ENCODE peak calls at places on chromosomes 12 and 14, in four cellular contexts. N, P, J and Y are unnamed samples.

GRCh38 chr14:101476258-101476930 is 84.9 kb upstream of the DIO3 start:
- DNase-seq in J (no peak), N (no peak), P (no peak), Y (no peak)

GRCh38 chr12:51832708-51833107 is 15.8 kb downstream of the FIGNL2 start:
- DNase-seq in P (no peak), N (no peak), J (no peak), Y (no peak)

GRCh38 chr12:58563621-58564020 is 356.7 kb downstream of the LRIG3 start:
- DNase-seq in N (no peak), P (no peak), J (no peak), Y (no peak)

GRCh38 chr12:25725874-25726273 is 172.8 kb upstream of the LMNTD1 start:
- DNase-seq in J (no peak), N (no peak), P (no peak), Y (no peak)

GRCh38 chr12:96343347-96343954 is 56.8 kb downstream of the CDK17 start:
- DNase-seq in N (no peak), P (no peak), J (no peak), Y (peak; percentile 77)

GRCh38 chr14:94041551-94042346 is 15.6 kb downstream of the OTUB2 start:
- DNase-seq in N (no peak), P (no peak), J (no peak), Y (no peak)

GRCh38 chr12:116697305-116698130 is 40.4 kb downstream of the SPRING1 start:
- DNase-seq in N (no peak), P (peak; percentile 86), J (no peak), Y (no peak)

GRCh38 chr12:47360771-47361388 is 281.1 kb upstream of the AMIGO2 start:
- DNase-seq in J (no peak), N (no peak), P (no peak), Y (peak; percentile 76)

GRCh38 chr14:63039800-63040380 is 5.4 kb downstream of the KCNH5 start:
- DNase-seq in J (no peak), P (peak; percentile 42), N (no peak), Y (no peak)

GRCh38 chr12:70242695-70243509 is at the start of gene CNOT2:
- DNase-seq in P (peak; percentile 84), J (peak; percentile 60), N (peak; percentile 72), Y (peak; percentile 93)

GRCh38 chr14:76386922-76387782 is 11.2 kb downstream of the ESRRB start:
- DNase-seq in J (peak; percentile 3), P (peak; percentile 72), N (peak; percentile 58), Y (peak; percentile 68)

GRCh38 chr14:105414456-105415371 is 4.9 kb upstream of the MTA1 start:
- DNase-seq in N (peak; percentile 66), J (no peak), P (peak; percentile 76), Y (peak; percentile 70)

GRCh38 chr12:124487065-124487833 is 80.2 kb downstream of the NCOR2 start:
- DNase-seq in P (no peak), N (no peak), J (no peak), Y (no peak)

GRCh38 chr12:1791104-1791927 is 29.0 kb upstream of the LRTM2 start:
- DNase-seq in N (no peak), J (peak; percentile 32), P (peak; percentile 61), Y (no peak)

GRCh38 chr14:100815478-100816285 is 10.2 kb upstream of the MEG3 start:
- DNase-seq in N (no peak), P (no peak), J (no peak), Y (peak; percentile 2)

GRCh38 chr14:85528080-85528881 is 1.7 kb upstream of the FLRT2 start:
- DNase-seq in J (no peak), N (no peak), P (no peak), Y (no peak)

GRCh38 chr14:33777651-33778050 is 173.2 kb downstream of the EGLN3 start:
- DNase-seq in P (no peak), N (no peak), J (no peak), Y (no peak)

GRCh38 chr12:116977465-116978380 is 67.0 kb downstream of the FBXW8 start:
- DNase-seq in N (no peak), J (no peak), P (no peak), Y (no peak)

GRCh38 chr12:6092784-6093722 is 31.4 kb downstream of the VWF start:
- DNase-seq in N (no peak), P (no peak), J (no peak), Y (no peak)

GRCh38 chr12:2372735-2373134 is 319.9 kb downstream of the CACNA1C start:
- DNase-seq in P (no peak), J (no peak), N (no peak), Y (no peak)

GRCh38 chr12:2691001-2691339 is 103.8 kb upstream of the FKBP4 start:
- DNase-seq in J (no peak), N (peak; percentile 30), P (peak; percentile 76), Y (no peak)

GRCh38 chr14:32073537-32074189 is 3.4 kb upstream of the ARHGAP5 start:
- DNase-seq in J (no peak), N (peak; percentile 37), P (peak; percentile 77), Y (peak; percentile 76)

GRCh38 chr14:104439625-104440024 is 139.9 kb upstream of the C14orf180 start:
- DNase-seq in N (no peak), P (no peak), J (no peak), Y (no peak)

GRCh38 chr12:26434299-26434915 is 239.0 kb downstream of the SSPN start:
- DNase-seq in N (no peak), J (no peak), P (peak; percentile 53), Y (no peak)

GRCh38 chr12:104494137-104494815 is 37.5 kb downstream of the CHST11 start:
- DNase-seq in N (peak; percentile 49), J (no peak), P (no peak), Y (peak; percentile 69)

GRCh38 chr12:101298426-101298825 is 18.5 kb downstream of the UTP20 start:
- DNase-seq in N (no peak), J (no peak), P (no peak), Y (no peak)

GRCh38 chr12:62260733-62261683 is 804 bp downstream of the USP15 start:
- DNase-seq in P (no peak), N (no peak), J (no peak), Y (peak; percentile 75)